ENCODE peak calls at places on chromosomes 16 and 17, in seven cellular contexts. N is IMR-90, O is GM23248, L is left kidney, G is endothelial cell of umbilical vein, V is KG1, F is neural crest cell. H is an unnamed sample.

GRCh38 chr16:9503251-9503986 is 412.0 kb downstream of the HAPSTR1 start:
- DNase-seq in N (no peak), O (no peak), L (peak), G (no peak), V (no peak), F (no peak), H (no peak)

GRCh38 chr17:77909236-77909635 is 49.3 kb upstream of the TNRC6C start:
- DNase-seq in N (no peak), O (no peak), L (no peak), G (no peak), V (no peak), F (no peak), H (no peak)

GRCh38 chr16:19410435-19411153 is 7.1 kb upstream of the TMC5 start:
- DNase-seq in N (no peak), O (peak), L (peak), G (no peak), V (no peak), F (peak), H (no peak)

GRCh38 chr16:68444058-68444657 is 4.2 kb downstream of the SMPD3 start:
- DNase-seq in N (peak), O (peak), L (peak), G (peak), V (no peak), F (peak), H (no peak)

GRCh38 chr17:50767446-50767845 is at the start of gene ANKRD40CL:
- DNase-seq in N (no peak), O (no peak), L (no peak), G (no peak), V (no peak), F (no peak), H (no peak)

GRCh38 chr17:14752007-14752406 is 451.1 kb downstream of the HS3ST3B1 start:
- DNase-seq in N (no peak), O (peak), L (no peak), G (no peak), V (no peak), F (no peak), H (no peak)

GRCh38 chr17:40348562-40349476 is 15.7 kb downstream of the GJD3 start:
- DNase-seq in N (no peak), O (peak), L (no peak), G (no peak), V (no peak), F (no peak), H (no peak)

GRCh38 chr16:56294599-56294998 is 103.3 kb downstream of the GNAO1 start:
- DNase-seq in N (peak), O (peak), L (no peak), G (no peak), V (no peak), F (no peak), H (no peak)

GRCh38 chr17:60039509-60040442 is 38.9 kb downstream of the HEATR6 start:
- DNase-seq in N (no peak), O (no peak), L (peak), G (no peak), V (no peak), F (no peak), H (no peak)

GRCh38 chr16:376817-377418 is 4.9 kb downstream of the PGAP6 start:
- DNase-seq in N (no peak), O (no peak), L (no peak), G (no peak), V (no peak), F (no peak), H (no peak)

GRCh38 chr17:36645358-36645757 is 44.0 kb downstream of the MRM1 start:
- DNase-seq in N (no peak), O (no peak), L (peak), G (no peak), V (no peak), F (no peak), H (no peak)